ENCODE peak calls at places on chromosomes 2 and 18, in four cellular contexts. H, P, O and U are unnamed samples.

GRCh38 chr18:47263197-47263827 is 11.9 kb upstream of the SKOR2 start:
- DNase-seq in H (peak), P (no peak), O (no peak), U (no peak)

GRCh38 chr2:239763433-239764097 is 261.6 kb downstream of the NDUFA10 start:
- DNase-seq in H (no peak), P (no peak), O (no peak), U (no peak)

GRCh38 chr2:11610624-11611242 is 59.3 kb downstream of the NTSR2 start:
- DNase-seq in H (no peak), P (no peak), O (no peak), U (no peak)

GRCh38 chr2:144771348-144771747 is 251.4 kb upstream of the ZEB2 start:
- DNase-seq in H (no peak), P (no peak), O (no peak), U (no peak)

GRCh38 chr2:38866773-38867443 is 8.8 kb downstream of the DHX57 start:
- DNase-seq in H (no peak), P (no peak), O (no peak), U (no peak)

GRCh38 chr18:76380791-76381405 is 114.1 kb downstream of the ZNF516 start:
- DNase-seq in H (peak), P (no peak), O (peak), U (no peak)

GRCh38 chr2:48279347-48279746 is 250.6 kb upstream of the STON1 start:
- DNase-seq in H (no peak), P (no peak), O (no peak), U (no peak)

GRCh38 chr2:170191166-170191872 is 13.4 kb downstream of the MYO3B start:
- DNase-seq in H (no peak), P (no peak), O (no peak), U (no peak)

GRCh38 chr2:26412091-26412673 is 10.5 kb downstream of the DRC1 start:
- DNase-seq in H (no peak), P (no peak), O (peak), U (no peak)

GRCh38 chr18:79576686-79577351 is 102.8 kb upstream of the CTDP1 start:
- DNase-seq in H (no peak), P (peak), O (no peak), U (no peak)

GRCh38 chr2:190837417-190837816 is 43.2 kb upstream of the GLS start:
- DNase-seq in H (no peak), P (no peak), O (no peak), U (no peak)

GRCh38 chr2:195658541-195658890 is 1.5 kb downstream of the SLC39A10 start:
- DNase-seq in H (no peak), P (peak), O (peak), U (no peak)

GRCh38 chr18:74623047-74623816 is 25.6 kb downstream of the ZNF407 start:
- DNase-seq in H (no peak), P (peak), O (no peak), U (no peak)

GRCh38 chr18:63888473-63889190 is 1.1 kb downstream of the SERPINB2 start:
- DNase-seq in H (no peak), P (no peak), O (no peak), U (no peak)

GRCh38 chr2:161975813-161976160 is 98.2 kb downstream of the DPP4 start:
- DNase-seq in H (no peak), P (no peak), O (no peak), U (no peak)

GRCh38 chr2:57544626-57545025 is 502.0 kb upstream of the VRK2 start:
- DNase-seq in H (no peak), P (no peak), O (no peak), U (no peak)

GRCh38 chr2:237148624-237149023 is 62.9 kb downstream of the COPS8 start:
- DNase-seq in H (no peak), P (no peak), O (no peak), U (no peak)

DNA sequence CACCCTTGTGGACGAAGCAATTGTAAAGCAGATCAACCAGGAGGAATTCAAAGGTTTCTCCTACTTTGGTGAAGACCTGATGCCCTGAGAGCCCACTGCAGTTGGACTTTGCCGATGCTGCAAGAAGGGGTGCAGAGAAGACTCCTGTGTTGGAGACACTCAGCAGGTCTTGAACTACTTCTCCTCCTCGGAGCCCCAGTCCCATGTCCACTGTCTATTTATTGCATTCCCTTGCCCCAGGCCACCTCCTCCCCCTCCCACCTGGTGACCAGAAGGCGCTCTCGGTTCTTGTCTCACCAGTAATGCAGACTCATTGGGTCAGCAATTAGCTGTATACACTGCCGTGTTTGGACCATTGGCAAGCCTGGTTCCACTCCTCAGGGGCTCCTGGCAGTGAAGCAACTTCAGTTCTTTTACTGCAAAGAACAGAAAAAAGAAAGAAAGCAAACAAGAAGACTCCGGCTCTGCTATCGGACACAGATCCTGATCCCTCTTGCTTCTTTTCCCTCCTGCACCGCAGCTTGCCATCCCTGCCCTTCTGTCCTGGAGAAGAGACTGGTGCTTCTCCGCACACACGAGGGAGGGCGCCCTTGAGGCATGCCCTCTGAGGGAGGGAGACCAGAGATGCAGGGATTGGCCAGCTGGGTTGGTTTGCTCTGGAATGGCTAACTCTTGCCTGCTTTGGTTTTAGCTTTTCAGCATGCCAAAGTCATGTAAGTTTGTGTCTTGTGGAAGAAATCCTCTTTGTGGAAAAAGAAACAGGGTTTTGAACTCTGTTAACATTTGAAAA is 112.2 kb upstream of the EPAS1 start:
- DNase-seq in H (no peak), P (no peak), O (no peak), U (no peak)
- TF ChIP-seq CTCF in H (no peak), P (no peak), O (no peak), U (no peak)

GRCh38 chr2:221478106-221478863 is 93.8 kb downstream of the EPHA4 start:
- DNase-seq in H (no peak), P (no peak), O (no peak), U (no peak)
- TF ChIP-seq CTCF in H (no peak), P (no peak), O (no peak), U (no peak)

GRCh38 chr2:368386-368785 is 80.5 kb upstream of the ALKAL2 start:
- DNase-seq in H (no peak), P (no peak), O (no peak), U (no peak)
- TF ChIP-seq CTCF in H (no peak), P (no peak), O (no peak), U (no peak)

GRCh38 chr2:72133721-72134407 is 13.8 kb downstream of the CYP26B1 start:
- DNase-seq in H (no peak), P (no peak), O (no peak), U (no peak)

GRCh38 chr2:72136349-72136748 is 11.3 kb downstream of the CYP26B1 start:
- DNase-seq in H (no peak), P (no peak), O (no peak), U (no peak)

GRCh38 chr2:72135921-72136320 is 11.7 kb downstream of the CYP26B1 start:
- DNase-seq in H (no peak), P (no peak), O (no peak), U (no peak)

GRCh38 chr2:72134408-72134996 is 13.2 kb downstream of the CYP26B1 start:
- DNase-seq in H (no peak), P (no peak), O (no peak), U (no peak)

DNA sequence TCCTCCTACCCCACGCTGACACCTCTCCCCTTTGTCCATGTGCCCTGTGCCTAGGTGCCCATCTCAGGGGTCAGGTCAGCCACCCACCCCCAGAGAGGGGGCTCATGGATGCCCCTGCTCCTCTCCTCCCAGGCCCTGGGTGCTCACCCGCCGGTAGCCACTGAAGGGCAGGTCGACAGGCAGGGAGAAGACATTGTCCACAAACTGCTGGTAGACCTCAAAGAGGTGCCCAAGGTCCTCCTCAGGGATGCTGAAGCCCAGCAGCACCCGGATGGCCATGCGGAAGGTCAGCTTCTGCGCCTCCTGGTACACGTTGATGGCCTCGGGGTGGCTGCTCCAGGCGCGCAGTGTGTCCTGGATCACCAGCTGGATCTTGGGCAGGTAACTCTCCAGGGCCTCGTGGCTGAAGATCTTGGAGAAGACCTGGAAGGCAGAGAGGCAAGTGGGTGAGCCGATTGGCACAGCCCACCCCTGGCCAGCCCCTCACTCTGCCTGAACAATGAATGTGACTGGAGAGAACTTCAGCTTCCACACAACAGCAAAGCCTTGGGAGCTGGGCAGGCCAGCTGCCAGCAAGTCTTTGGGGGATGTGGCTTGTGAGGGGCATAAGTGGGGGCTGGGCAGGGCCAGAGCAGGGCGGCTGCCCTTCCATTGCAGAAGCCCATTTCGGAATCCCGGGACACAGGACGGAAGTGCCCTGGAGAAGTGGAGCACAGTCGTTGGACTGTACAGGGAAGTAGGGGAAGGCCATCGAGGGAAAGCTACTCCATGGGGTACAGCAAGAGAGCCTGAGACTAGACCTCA is 12.5 kb downstream of the CYP26B1 start:
- DNase-seq in H (no peak), P (no peak), O (no peak), U (no peak)
- TF ChIP-seq CTCF in H (no peak), P (no peak), O (no peak), U (no peak)

DNA sequence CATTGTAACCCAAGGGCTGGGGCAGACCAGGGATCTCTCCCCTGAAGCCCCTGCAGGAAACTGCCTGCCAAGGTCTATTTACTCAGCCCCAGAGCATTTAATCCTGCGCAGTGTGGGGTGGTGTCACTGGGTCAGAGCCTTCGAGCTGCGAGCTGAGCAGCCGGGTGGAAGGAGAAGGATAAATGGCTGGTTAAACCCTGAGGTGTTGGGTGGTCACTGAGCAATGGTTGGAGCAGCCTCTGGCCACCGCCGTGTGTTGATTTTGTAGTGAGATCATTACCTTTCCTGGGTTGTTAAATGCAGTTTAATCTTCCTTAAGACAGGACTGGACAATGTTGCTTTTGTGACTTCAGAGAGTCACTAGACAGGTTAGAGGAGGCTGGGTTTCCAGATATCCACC is 98.1 kb downstream of the SETBP1 start:
- DNase-seq in H (peak), P (peak), O (no peak), U (no peak)
- TF ChIP-seq CTCF in H (no peak), P (no peak), O (no peak), U (no peak)

GRCh38 chr2:106561356-106561755 is 74.2 kb downstream of the CD8B2 start:
- DNase-seq in H (no peak), P (no peak), O (no peak), U (no peak)

GRCh38 chr2:106560773-106561172 is 73.6 kb downstream of the CD8B2 start:
- DNase-seq in H (no peak), P (no peak), O (no peak), U (no peak)

GRCh38 chr2:106561803-106562202 is 74.6 kb downstream of the CD8B2 start:
- DNase-seq in H (no peak), P (no peak), O (no peak), U (no peak)

GRCh38 chr2:106562232-106562631 is 75.1 kb downstream of the CD8B2 start:
- DNase-seq in H (no peak), P (no peak), O (no peak), U (no peak)

GRCh38 chr2:106562826-106563594 is 75.8 kb downstream of the CD8B2 start:
- DNase-seq in H (no peak), P (no peak), O (no peak), U (no peak)
- TF ChIP-seq CTCF in H (no peak), P (no peak), O (peak), U (no peak)